ENCODE peak calls at places on chromosomes 11 and 22, in seven cellular contexts. T is neural crest cell; P is stimulated activated CD8-positive, alpha-beta memory T cell treated with anti-CD3 and anti-CD28 coated beads, Interleukin-2, amount 100 ng/mL, for 48 hours; B is amygdala; I is T-cell; N is iPS DF 6.9; E is endothelial cell. W is an unnamed sample.

GRCh38 chr11:34837246-34837856 is 78.8 kb downstream of the APIP start:
- DNase-seq in T (no peak), P (no peak), B (no peak), I (no peak), N (no peak), E (no peak), W (no peak)

GRCh38 chr11:1560618-1561251 is 11.3 kb downstream of the DUSP8 start:
- DNase-seq in T (no peak), P (no peak), B (no peak), I (no peak), N (no peak), E (no peak), W (no peak)

GRCh38 chr11:68002943-68003845 is 703 bp downstream of the UNC93B1 start:
- DNase-seq in T (no peak), P (peak), B (no peak), I (peak), N (no peak), E (peak), W (no peak)

GRCh38 chr11:84714316-84714780 is 912.8 kb downstream of the DLG2 start:
- DNase-seq in T (peak), P (no peak), B (peak), I (no peak), N (peak), E (peak), W (no peak)

GRCh38 chr22:49004484-49005399 is 822.9 kb downstream of the BRD1 start:
- DNase-seq in T (no peak), P (no peak), B (no peak), I (no peak), N (no peak), E (no peak), W (no peak)

GRCh38 chr11:77085652-77086051 is 17.0 kb upstream of the OMP start:
- DNase-seq in T (no peak), P (no peak), B (no peak), I (no peak), N (no peak), E (no peak), W (no peak)

GRCh38 chr11:590997-591396 is 14.7 kb downstream of the PHRF1 start:
- DNase-seq in T (no peak), P (no peak), B (no peak), I (no peak), N (no peak), E (no peak), W (no peak)

GRCh38 chr11:132028380-132029240 is 658.2 kb downstream of the NTM start:
- DNase-seq in T (peak), P (no peak), B (peak), I (no peak), N (no peak), E (peak), W (no peak)

GRCh38 chr22:17606472-17606871 is 22.1 kb downstream of the ATP6V1E1 start:
- DNase-seq in T (no peak), P (no peak), B (no peak), I (no peak), N (no peak), E (no peak), W (no peak)

GRCh38 chr22:48546653-48547424 is 1280.8 kb downstream of the BRD1 start:
- DNase-seq in T (no peak), P (no peak), B (no peak), I (no peak), N (no peak), E (no peak), W (no peak)

GRCh38 chr11:13386567-13386966 is 76.5 kb downstream of the BTBD10 start:
- DNase-seq in T (no peak), P (no peak), B (no peak), I (no peak), N (no peak), E (no peak), W (no peak)

GRCh38 chr11:36142439-36142838 is 146.8 kb downstream of the COMMD9 start:
- DNase-seq in T (no peak), P (no peak), B (no peak), I (no peak), N (no peak), E (no peak), W (no peak)

GRCh38 chr22:48376428-48376827 is 1451.2 kb downstream of the BRD1 start:
- DNase-seq in T (no peak), P (no peak), B (no peak), I (no peak), N (no peak), E (no peak), W (no peak)

GRCh38 chr11:62577046-62577708 is 3.5 kb upstream of the EEF1G start:
- DNase-seq in T (no peak), P (no peak), B (no peak), I (no peak), N (no peak), E (peak), W (no peak)

GRCh38 chr11:10735532-10736465 is 15.2 kb upstream of the CTR9 start:
- DNase-seq in T (peak), P (peak), B (peak), I (peak), N (peak), E (peak), W (peak)

GRCh38 chr22:30301995-30302809 is 12.9 kb upstream of the CASTOR1 start:
- DNase-seq in T (no peak), P (no peak), B (peak), I (no peak), N (no peak), E (no peak), W (no peak)

GRCh38 chr11:94563176-94563847 is 3.9 kb upstream of the PIWIL4 start:
- DNase-seq in T (no peak), P (no peak), B (no peak), I (no peak), N (no peak), E (no peak), W (no peak)

GRCh38 chr11:26905368-26905767 is 88.5 kb upstream of the FIBIN start:
- DNase-seq in T (no peak), P (no peak), B (peak), I (no peak), N (no peak), E (no peak), W (no peak)

GRCh38 chr11:62477927-62478326 is 59.1 kb downstream of the SCGB1A1 start:
- DNase-seq in T (no peak), P (no peak), B (no peak), I (no peak), N (no peak), E (no peak), W (no peak)